ENCODE peak calls at places on chromosomes 11 and 22, in four cellular contexts. One of them, this sample, is unnamed.

GRCh38 chr11:128938156-128938885 is 4.3 kb downstream of the TP53AIP1 start:
- DNase-seq in non-pigmented ciliary epithelial cell: no peak
- DNase-seq in colonic mucosa: no peak
- DNase-seq in stimulated activated CD4-positive, alpha-beta T cell treated with anti-CD3 and anti-CD28 coated beads, Interleukin-1b, Interleukin-23, amount 100 ng/mL, for 24 hours: no peak
- DNase-seq in this sample: no peak

GRCh38 chr11:65779919-65780769 is 632 bp downstream of the AP5B1 start:
- DNase-seq in stimulated activated CD4-positive, alpha-beta T cell treated with anti-CD3 and anti-CD28 coated beads, Interleukin-1b, Interleukin-23, amount 100 ng/mL, for 24 hours: no peak
- DNase-seq in colonic mucosa: peak; percentile 84
- DNase-seq in non-pigmented ciliary epithelial cell: peak; percentile 13
- DNase-seq in this sample: peak; percentile 95

GRCh38 chr11:103035656-103036434 is 56.1 kb downstream of the DCUN1D5 start:
- DNase-seq in non-pigmented ciliary epithelial cell: peak; percentile 68
- DNase-seq in colonic mucosa: peak; percentile 64
- DNase-seq in stimulated activated CD4-positive, alpha-beta T cell treated with anti-CD3 and anti-CD28 coated beads, Interleukin-1b, Interleukin-23, amount 100 ng/mL, for 24 hours: peak; percentile 4
- DNase-seq in this sample: peak; percentile 56

GRCh38 chr11:94740975-94741707 is 27.0 kb upstream of the AMOTL1 start:
- DNase-seq in non-pigmented ciliary epithelial cell: no peak
- DNase-seq in stimulated activated CD4-positive, alpha-beta T cell treated with anti-CD3 and anti-CD28 coated beads, Interleukin-1b, Interleukin-23, amount 100 ng/mL, for 24 hours: no peak
- DNase-seq in colonic mucosa: no peak
- DNase-seq in this sample: peak; percentile 64

GRCh38 chr11:21895686-21896085 is 297.2 kb upstream of the ANO5 start:
- DNase-seq in non-pigmented ciliary epithelial cell: no peak
- DNase-seq in colonic mucosa: no peak
- DNase-seq in stimulated activated CD4-positive, alpha-beta T cell treated with anti-CD3 and anti-CD28 coated beads, Interleukin-1b, Interleukin-23, amount 100 ng/mL, for 24 hours: no peak
- DNase-seq in this sample: no peak

GRCh38 chr11:89633125-89633695 is 76.9 kb upstream of the TRIM77 start:
- DNase-seq in colonic mucosa: no peak
- DNase-seq in stimulated activated CD4-positive, alpha-beta T cell treated with anti-CD3 and anti-CD28 coated beads, Interleukin-1b, Interleukin-23, amount 100 ng/mL, for 24 hours: no peak
- DNase-seq in non-pigmented ciliary epithelial cell: no peak
- DNase-seq in this sample: no peak

GRCh38 chr11:72413914-72414628 is 20.3 kb downstream of the CLPB start:
- DNase-seq in colonic mucosa: peak; percentile 84
- DNase-seq in stimulated activated CD4-positive, alpha-beta T cell treated with anti-CD3 and anti-CD28 coated beads, Interleukin-1b, Interleukin-23, amount 100 ng/mL, for 24 hours: peak; percentile 52
- DNase-seq in non-pigmented ciliary epithelial cell: peak; percentile 20
- DNase-seq in this sample: peak; percentile 73

GRCh38 chr11:113885897-113886296 is 10.5 kb upstream of the USP28 start:
- DNase-seq in non-pigmented ciliary epithelial cell: no peak
- DNase-seq in colonic mucosa: no peak
- DNase-seq in stimulated activated CD4-positive, alpha-beta T cell treated with anti-CD3 and anti-CD28 coated beads, Interleukin-1b, Interleukin-23, amount 100 ng/mL, for 24 hours: no peak
- DNase-seq in this sample: no peak

GRCh38 chr22:27720860-27721259 is 80.7 kb downstream of the MN1 start:
- DNase-seq in colonic mucosa: no peak
- DNase-seq in non-pigmented ciliary epithelial cell: no peak
- DNase-seq in stimulated activated CD4-positive, alpha-beta T cell treated with anti-CD3 and anti-CD28 coated beads, Interleukin-1b, Interleukin-23, amount 100 ng/mL, for 24 hours: no peak
- DNase-seq in this sample: no peak

GRCh38 chr11:61551630-61552029 is 29.2 kb downstream of the SYT7 start:
- DNase-seq in non-pigmented ciliary epithelial cell: no peak
- DNase-seq in colonic mucosa: no peak
- DNase-seq in stimulated activated CD4-positive, alpha-beta T cell treated with anti-CD3 and anti-CD28 coated beads, Interleukin-1b, Interleukin-23, amount 100 ng/mL, for 24 hours: no peak
- DNase-seq in this sample: no peak

GRCh38 chr11:37141707-37142106 is 543.7 kb upstream of the RAG2 start:
- DNase-seq in non-pigmented ciliary epithelial cell: no peak
- DNase-seq in stimulated activated CD4-positive, alpha-beta T cell treated with anti-CD3 and anti-CD28 coated beads, Interleukin-1b, Interleukin-23, amount 100 ng/mL, for 24 hours: no peak
- DNase-seq in colonic mucosa: no peak
- DNase-seq in this sample: no peak

GRCh38 chr11:44957051-44957515 is 6.4 kb upstream of the TP53I11 start:
- DNase-seq in non-pigmented ciliary epithelial cell: no peak
- DNase-seq in colonic mucosa: no peak
- DNase-seq in stimulated activated CD4-positive, alpha-beta T cell treated with anti-CD3 and anti-CD28 coated beads, Interleukin-1b, Interleukin-23, amount 100 ng/mL, for 24 hours: no peak
- DNase-seq in this sample: no peak

GRCh38 chr11:131910491-131911387 is 540.3 kb downstream of the NTM start:
- DNase-seq in non-pigmented ciliary epithelial cell: no peak
- DNase-seq in stimulated activated CD4-positive, alpha-beta T cell treated with anti-CD3 and anti-CD28 coated beads, Interleukin-1b, Interleukin-23, amount 100 ng/mL, for 24 hours: no peak
- DNase-seq in colonic mucosa: no peak
- DNase-seq in this sample: no peak

GRCh38 chr11:79768343-79768742 is 327.5 kb upstream of the TENM4 start:
- DNase-seq in colonic mucosa: peak; percentile 32
- DNase-seq in stimulated activated CD4-positive, alpha-beta T cell treated with anti-CD3 and anti-CD28 coated beads, Interleukin-1b, Interleukin-23, amount 100 ng/mL, for 24 hours: no peak
- DNase-seq in non-pigmented ciliary epithelial cell: no peak
- DNase-seq in this sample: no peak

GRCh38 chr11:35923452-35923851 is 20.4 kb upstream of the LDLRAD3 start:
- DNase-seq in stimulated activated CD4-positive, alpha-beta T cell treated with anti-CD3 and anti-CD28 coated beads, Interleukin-1b, Interleukin-23, amount 100 ng/mL, for 24 hours: no peak
- DNase-seq in colonic mucosa: no peak
- DNase-seq in non-pigmented ciliary epithelial cell: no peak
- DNase-seq in this sample: no peak

GRCh38 chr11:66082936-66083698 is 13.0 kb downstream of the PACS1 start:
- DNase-seq in colonic mucosa: no peak
- DNase-seq in stimulated activated CD4-positive, alpha-beta T cell treated with anti-CD3 and anti-CD28 coated beads, Interleukin-1b, Interleukin-23, amount 100 ng/mL, for 24 hours: no peak
- DNase-seq in non-pigmented ciliary epithelial cell: no peak
- DNase-seq in this sample: no peak

GRCh38 chr11:117443269-117444186 is 115.9 kb downstream of the CEP164 start:
- DNase-seq in stimulated activated CD4-positive, alpha-beta T cell treated with anti-CD3 and anti-CD28 coated beads, Interleukin-1b, Interleukin-23, amount 100 ng/mL, for 24 hours: no peak
- DNase-seq in colonic mucosa: peak; percentile 27
- DNase-seq in non-pigmented ciliary epithelial cell: peak; percentile 5
- DNase-seq in this sample: peak; percentile 63

GRCh38 chr11:12643029-12643428 is 31.2 kb upstream of the TEAD1 start:
- DNase-seq in non-pigmented ciliary epithelial cell: no peak
- DNase-seq in stimulated activated CD4-positive, alpha-beta T cell treated with anti-CD3 and anti-CD28 coated beads, Interleukin-1b, Interleukin-23, amount 100 ng/mL, for 24 hours: no peak
- DNase-seq in colonic mucosa: no peak
- DNase-seq in this sample: no peak

GRCh38 chr11:117823941-117824420 is 563 bp downstream of the FXYD2 start:
- DNase-seq in stimulated activated CD4-positive, alpha-beta T cell treated with anti-CD3 and anti-CD28 coated beads, Interleukin-1b, Interleukin-23, amount 100 ng/mL, for 24 hours: no peak
- DNase-seq in colonic mucosa: peak; percentile 49
- DNase-seq in non-pigmented ciliary epithelial cell: no peak
- DNase-seq in this sample: no peak

GRCh38 chr22:42158456-42159132 is 28.0 kb upstream of the CYP2D6 start:
- DNase-seq in non-pigmented ciliary epithelial cell: no peak
- DNase-seq in stimulated activated CD4-positive, alpha-beta T cell treated with anti-CD3 and anti-CD28 coated beads, Interleukin-1b, Interleukin-23, amount 100 ng/mL, for 24 hours: no peak
- DNase-seq in colonic mucosa: peak; percentile 56
- DNase-seq in this sample: no peak

GRCh38 chr22:49481651-49482399 is 345.8 kb downstream of the BRD1 start:
- DNase-seq in non-pigmented ciliary epithelial cell: no peak
- DNase-seq in colonic mucosa: no peak
- DNase-seq in stimulated activated CD4-positive, alpha-beta T cell treated with anti-CD3 and anti-CD28 coated beads, Interleukin-1b, Interleukin-23, amount 100 ng/mL, for 24 hours: no peak
- DNase-seq in this sample: no peak

GRCh38 chr11:66007201-66007634 is 4.6 kb upstream of the CST6 start:
- DNase-seq in non-pigmented ciliary epithelial cell: no peak
- DNase-seq in colonic mucosa: no peak
- DNase-seq in stimulated activated CD4-positive, alpha-beta T cell treated with anti-CD3 and anti-CD28 coated beads, Interleukin-1b, Interleukin-23, amount 100 ng/mL, for 24 hours: no peak
- DNase-seq in this sample: no peak

GRCh38 chr11:95435192-95435591 is 204.2 kb upstream of the SESN3 start:
- DNase-seq in stimulated activated CD4-positive, alpha-beta T cell treated with anti-CD3 and anti-CD28 coated beads, Interleukin-1b, Interleukin-23, amount 100 ng/mL, for 24 hours: no peak
- DNase-seq in colonic mucosa: no peak
- DNase-seq in non-pigmented ciliary epithelial cell: no peak
- DNase-seq in this sample: no peak

GRCh38 chr22:19222242-19223005 is 43.9 kb upstream of the SLC25A1 start:
- DNase-seq in non-pigmented ciliary epithelial cell: no peak
- DNase-seq in stimulated activated CD4-positive, alpha-beta T cell treated with anti-CD3 and anti-CD28 coated beads, Interleukin-1b, Interleukin-23, amount 100 ng/mL, for 24 hours: no peak
- DNase-seq in colonic mucosa: no peak
- DNase-seq in this sample: no peak

GRCh38 chr22:42080287-42080686 is 787 bp downstream of the SMDT1 start:
- DNase-seq in non-pigmented ciliary epithelial cell: no peak
- DNase-seq in colonic mucosa: peak; percentile 55
- DNase-seq in stimulated activated CD4-positive, alpha-beta T cell treated with anti-CD3 and anti-CD28 coated beads, Interleukin-1b, Interleukin-23, amount 100 ng/mL, for 24 hours: no peak
- DNase-seq in this sample: no peak

GRCh38 chr11:107719557-107720304 is 7.9 kb upstream of the SLN start:
- DNase-seq in stimulated activated CD4-positive, alpha-beta T cell treated with anti-CD3 and anti-CD28 coated beads, Interleukin-1b, Interleukin-23, amount 100 ng/mL, for 24 hours: no peak
- DNase-seq in non-pigmented ciliary epithelial cell: no peak
- DNase-seq in colonic mucosa: no peak
- DNase-seq in this sample: no peak

GRCh38 chr22:19492504-19493174 is 12.9 kb downstream of the CDC45 start:
- DNase-seq in non-pigmented ciliary epithelial cell: no peak
- DNase-seq in colonic mucosa: no peak
- DNase-seq in stimulated activated CD4-positive, alpha-beta T cell treated with anti-CD3 and anti-CD28 coated beads, Interleukin-1b, Interleukin-23, amount 100 ng/mL, for 24 hours: no peak
- DNase-seq in this sample: no peak

GRCh38 chr11:47607380-47607779 is 13.2 kb upstream of the C1QTNF4 start:
- DNase-seq in stimulated activated CD4-positive, alpha-beta T cell treated with anti-CD3 and anti-CD28 coated beads, Interleukin-1b, Interleukin-23, amount 100 ng/mL, for 24 hours: no peak
- DNase-seq in non-pigmented ciliary epithelial cell: peak; percentile 82
- DNase-seq in colonic mucosa: no peak
- DNase-seq in this sample: no peak

GRCh38 chr22:18031670-18032454 is 7.5 kb upstream of the MICAL3 start:
- DNase-seq in colonic mucosa: no peak
- DNase-seq in stimulated activated CD4-positive, alpha-beta T cell treated with anti-CD3 and anti-CD28 coated beads, Interleukin-1b, Interleukin-23, amount 100 ng/mL, for 24 hours: no peak
- DNase-seq in non-pigmented ciliary epithelial cell: peak; percentile 83
- DNase-seq in this sample: no peak

GRCh38 chr11:117969160-117969991 is 16.8 kb upstream of the IL10RA start:
- DNase-seq in colonic mucosa: no peak
- DNase-seq in non-pigmented ciliary epithelial cell: no peak
- DNase-seq in stimulated activated CD4-positive, alpha-beta T cell treated with anti-CD3 and anti-CD28 coated beads, Interleukin-1b, Interleukin-23, amount 100 ng/mL, for 24 hours: no peak
- DNase-seq in this sample: no peak

GRCh38 chr11:62752994-62753735 is 795 bp downstream of the ZBTB3 start:
- DNase-seq in colonic mucosa: peak; percentile 25
- DNase-seq in non-pigmented ciliary epithelial cell: no peak
- DNase-seq in stimulated activated CD4-positive, alpha-beta T cell treated with anti-CD3 and anti-CD28 coated beads, Interleukin-1b, Interleukin-23, amount 100 ng/mL, for 24 hours: no peak
- DNase-seq in this sample: no peak

GRCh38 chr11:133078591-133079179 is 453.6 kb downstream of the OPCML start:
- DNase-seq in stimulated activated CD4-positive, alpha-beta T cell treated with anti-CD3 and anti-CD28 coated beads, Interleukin-1b, Interleukin-23, amount 100 ng/mL, for 24 hours: no peak
- DNase-seq in colonic mucosa: no peak
- DNase-seq in non-pigmented ciliary epithelial cell: peak; percentile 4
- DNase-seq in this sample: peak; percentile 62

GRCh38 chr11:35321532-35322320 is 97.6 kb downstream of the SLC1A2 start:
- DNase-seq in non-pigmented ciliary epithelial cell: no peak
- DNase-seq in stimulated activated CD4-positive, alpha-beta T cell treated with anti-CD3 and anti-CD28 coated beads, Interleukin-1b, Interleukin-23, amount 100 ng/mL, for 24 hours: no peak
- DNase-seq in colonic mucosa: no peak
- DNase-seq in this sample: no peak

GRCh38 chr11:123356539-123356938 is 73.5 kb upstream of the GRAMD1B start:
- DNase-seq in non-pigmented ciliary epithelial cell: no peak
- DNase-seq in stimulated activated CD4-positive, alpha-beta T cell treated with anti-CD3 and anti-CD28 coated beads, Interleukin-1b, Interleukin-23, amount 100 ng/mL, for 24 hours: no peak
- DNase-seq in colonic mucosa: no peak
- DNase-seq in this sample: no peak